ENCODE peak calls at places on chromosomes 1 and 21, in five cellular contexts. T is bronchial epithelial cell, G is type B pancreatic cell, V is Calu3, Y is nephron progenitor cell. O is an unnamed sample.

GRCh38 chr1:37157634-37158033 is 123.3 kb upstream of the GRIK3 start:
- DNase-seq in T (no peak), G (peak), V (no peak), Y (no peak), O (no peak)

GRCh38 chr1:33612877-33613487 is 140.5 kb downstream of the ZSCAN20 start:
- DNase-seq in T (peak), G (no peak), V (peak), Y (peak), O (peak)

GRCh38 chr1:91871994-91872393 is 14.0 kb downstream of the TGFBR3 start:
- DNase-seq in T (no peak), G (no peak), V (no peak), Y (no peak), O (no peak)

GRCh38 chr1:116194592-116194991 is 83.4 kb downstream of the MAB21L3 start:
- DNase-seq in T (no peak), G (no peak), V (no peak), Y (no peak), O (no peak)

GRCh38 chr1:42962641-42963377 is 4.1 kb upstream of the SLC2A1 start:
- DNase-seq in T (peak), G (no peak), V (no peak), Y (peak), O (no peak)

GRCh38 chr21:42311816-42312625 is 3.2 kb downstream of the TFF3 start:
- DNase-seq in T (no peak), G (no peak), V (no peak), Y (no peak), O (no peak)

GRCh38 chr1:44239337-44239960 is 26.2 kb downstream of the DMAP1 start:
- DNase-seq in T (peak), G (no peak), V (no peak), Y (peak), O (no peak)

GRCh38 chr1:93814059-93814794 is 64.8 kb downstream of the DNTTIP2 start:
- DNase-seq in T (peak), G (no peak), V (peak), Y (peak), O (peak)

GRCh38 chr1:64082459-64082858 is 121.0 kb upstream of the UBE2U start:
- DNase-seq in T (peak), G (no peak), V (no peak), Y (no peak), O (no peak)

GRCh38 chr1:23679815-23680214 is 11.8 kb upstream of the RPL11 start:
- DNase-seq in T (no peak), G (no peak), V (no peak), Y (no peak), O (no peak)

GRCh38 chr1:111082421-111083192 is 57.3 kb downstream of the DRAM2 start:
- DNase-seq in T (peak), G (no peak), V (no peak), Y (no peak), O (peak)

GRCh38 chr1:162973381-162973795 is 95.8 kb upstream of the RGS4 start:
- DNase-seq in T (peak), G (no peak), V (no peak), Y (no peak), O (no peak)

GRCh38 chr1:206842851-206843250 is 22.6 kb upstream of the IL20 start:
- DNase-seq in T (no peak), G (no peak), V (no peak), Y (no peak), O (no peak)

GRCh38 chr1:224929335-224930237 is at the start of gene DNAH14:
- DNase-seq in T (peak), G (peak), V (peak), Y (peak), O (peak)

GRCh38 chr1:201709564-201710295 is 119.2 kb upstream of the IPO9 start:
- DNase-seq in T (peak), G (no peak), V (peak), Y (peak), O (peak)

GRCh38 chr1:94020764-94021579 is 100.0 kb downstream of the ABCA4 start:
- DNase-seq in T (peak), G (no peak), V (no peak), Y (no peak), O (no peak)

GRCh38 chr1:170657275-170657853 is 6.6 kb upstream of the PRRX1 start:
- DNase-seq in T (no peak), G (no peak), V (no peak), Y (no peak), O (peak)

GRCh38 chr21:32562426-32562825 is 22.9 kb downstream of the TCP10L start:
- DNase-seq in T (peak), G (no peak), V (no peak), Y (no peak), O (no peak)

GRCh38 chr1:13830616-13831280 is 130.8 kb downstream of the PRDM2 start:
- DNase-seq in T (no peak), G (no peak), V (no peak), Y (no peak), O (peak)

DNA sequence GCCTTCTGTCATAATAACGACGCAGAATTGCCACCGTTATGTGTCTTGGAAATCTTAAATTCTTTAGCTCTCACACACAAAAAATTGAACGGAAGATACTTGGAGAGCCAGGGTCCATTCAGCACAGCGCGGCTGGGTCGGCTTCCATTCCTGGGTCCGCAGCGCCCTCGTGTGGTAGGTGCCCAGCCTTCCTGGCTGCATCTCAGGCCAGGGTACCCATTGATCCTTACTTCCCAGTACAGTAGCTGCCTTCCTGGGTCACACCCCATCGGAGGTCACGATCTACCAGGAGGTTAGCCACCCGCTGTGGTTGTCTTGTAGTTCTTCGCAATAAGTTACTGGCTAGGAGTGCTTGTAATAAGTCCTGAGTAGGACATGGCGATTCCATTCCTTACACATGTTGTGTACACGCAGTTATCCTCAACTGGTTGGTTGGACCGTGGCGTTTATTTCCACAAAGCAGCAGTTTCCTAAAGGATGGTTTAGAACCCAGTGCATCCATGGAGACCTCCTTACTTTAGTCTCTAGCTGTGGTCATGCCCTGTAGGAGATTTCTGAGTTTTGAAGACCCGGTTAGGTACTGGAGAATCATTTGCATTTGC is 9.9 kb upstream of the MTARC1 start:
- DNase-seq in T (peak), G (peak), V (peak), Y (peak), O (peak)
- TF ChIP-seq CTCF in T (peak), G (peak), V (peak), Y (peak), O (peak)

GRCh38 chr1:48677306-48678287 is 99.1 kb downstream of the BEND5 start:
- DNase-seq in T (peak), G (no peak), V (peak), Y (peak), O (peak)

GRCh38 chr1:48676376-48676775 is 100.3 kb downstream of the BEND5 start:
- DNase-seq in T (peak), G (no peak), V (no peak), Y (no peak), O (no peak)

GRCh38 chr1:48678684-48679083 is 98.0 kb downstream of the BEND5 start:
- DNase-seq in T (no peak), G (no peak), V (no peak), Y (no peak), O (no peak)

GRCh38 chr1:48675251-48675650 is 101.4 kb downstream of the BEND5 start:
- DNase-seq in T (peak), G (no peak), V (no peak), Y (no peak), O (no peak)

GRCh38 chr1:48676822-48677221 is 99.9 kb downstream of the BEND5 start:
- DNase-seq in T (no peak), G (no peak), V (no peak), Y (no peak), O (no peak)
- TF ChIP-seq CTCF in T (no peak), G (no peak), V (no peak), Y (no peak), O (no peak)

GRCh38 chr1:197915797-197916686 is 1.1 kb upstream of the LHX9 start:
- DNase-seq in T (peak), G (no peak), V (peak), Y (peak), O (peak)
- TF ChIP-seq CTCF in T (peak), G (peak), V (peak), Y (peak), O (peak)

GRCh38 chr1:153991151-153991472 is 550 bp downstream of the RPS27 start:
- DNase-seq in T (no peak), G (no peak), V (no peak), Y (no peak), O (no peak)

GRCh38 chr1:153985984-153986761 is at the start of gene RAB13:
- DNase-seq in T (peak), G (peak), V (peak), Y (peak), O (peak)

GRCh38 chr1:153987621-153988020 is 1.5 kb upstream of the RAB13 start:
- DNase-seq in T (no peak), G (no peak), V (no peak), Y (no peak), O (no peak)

GRCh38 chr1:153991806-153992205 is 1.2 kb downstream of the RPS27 start:
- DNase-seq in T (no peak), G (no peak), V (no peak), Y (no peak), O (no peak)

GRCh38 chr1:153990468-153991150 is at the start of gene RPS27:
- DNase-seq in T (peak), G (peak), V (peak), Y (peak), O (peak)
- TF ChIP-seq CTCF in T (no peak), G (no peak), V (no peak), Y (no peak), O (no peak)

O was measured in GM13976.